ENCODE peak calls at places on chromosomes 3 and 15, in four cellular contexts. Q, A, V and E are unnamed samples.

GRCh38 chr3:161354554-161354953 is 16.8 kb downstream of the SPTSSB start:
- DNase-seq in A (no peak), Q (no peak), V (no peak), E (no peak)

GRCh38 chr3:48430359-48431101 is 644 bp upstream of the PLXNB1 start:
- DNase-seq in A (no peak), V (peak), Q (no peak), E (peak)

GRCh38 chr3:55620361-55621025 is 133.4 kb upstream of the WNT5A start:
- DNase-seq in A (no peak), Q (no peak), V (peak), E (no peak)

GRCh38 chr3:124298951-124299350 is 307.0 kb upstream of the ROPN1 start:
- DNase-seq in V (no peak), A (no peak), Q (no peak), E (no peak)

GRCh38 chr3:14324224-14324944 is 78.0 kb upstream of the SLC6A6 start:
- DNase-seq in A (peak), V (no peak), Q (no peak), E (no peak)

GRCh38 chr15:46861796-46862195 is 855.5 kb upstream of the SEMA6D start:
- DNase-seq in Q (no peak), V (no peak), A (no peak), E (no peak)

GRCh38 chr15:77738038-77738370 is 105.3 kb upstream of the LINGO1 start:
- DNase-seq in A (no peak), Q (no peak), V (no peak), E (no peak)

GRCh38 chr15:87649175-87649574 is 607.4 kb downstream of the NTRK3 start:
- DNase-seq in Q (no peak), A (no peak), V (no peak), E (no peak)

GRCh38 chr3:53140575-53141467 is 10.6 kb upstream of the RFT1 start:
- DNase-seq in A (no peak), Q (no peak), V (peak), E (no peak)

GRCh38 chr15:99969261-99969960 is 236.2 kb upstream of the LYSMD4 start:
- DNase-seq in Q (no peak), V (no peak), A (no peak), E (no peak)

GRCh38 chr3:46406786-46407611 is at the start of the genes CCR5AS and CCRL2:
- DNase-seq in V (peak), A (peak), Q (peak), E (no peak)

GRCh38 chr15:91237493-91237892 is 137.4 kb downstream of the SV2B start:
- DNase-seq in Q (no peak), V (no peak), A (no peak), E (no peak)

GRCh38 chr15:42577514-42578031 is 2.2 kb downstream of the STARD9 start:
- DNase-seq in V (peak), Q (no peak), A (peak), E (no peak)

GRCh38 chr3:14769531-14770325 is 49.0 kb upstream of the FGD5 start:
- DNase-seq in V (no peak), Q (no peak), A (no peak), E (no peak)

GRCh38 chr3:143307613-143308183 is 188.1 kb downstream of the CHST2 start:
- DNase-seq in A (no peak), Q (no peak), V (peak), E (peak)

GRCh38 chr15:51621917-51622268 is 678 bp downstream of the DMXL2 start:
- DNase-seq in V (peak), Q (peak), A (peak), E (peak)

GRCh38 chr3:29141197-29141911 is 139.5 kb upstream of the RBMS3 start:
- DNase-seq in Q (no peak), A (no peak), V (peak), E (no peak)

GRCh38 chr3:141294848-141295247 is 63.2 kb downstream of the PXYLP1 start:
- DNase-seq in A (no peak), Q (no peak), V (peak), E (no peak)

GRCh38 chr15:57118013-57118799 is 199.8 kb downstream of the TCF12 start:
- DNase-seq in Q (no peak), V (peak), A (no peak), E (no peak)

GRCh38 chr15:52180196-52180835 is 10.9 kb downstream of the GNB5 start:
- DNase-seq in V (no peak), A (no peak), Q (no peak), E (peak)

GRCh38 chr3:136311971-136312370 is 61.8 kb downstream of the PCCB start:
- DNase-seq in V (peak), Q (no peak), A (no peak), E (no peak)

GRCh38 chr3:108008931-108009635 is 81.7 kb downstream of the CD47 start:
- DNase-seq in V (no peak), Q (no peak), A (no peak), E (no peak)

GRCh38 chr3:150101016-150101415 is 130.3 kb upstream of the PFN2 start:
- DNase-seq in V (no peak), A (no peak), Q (no peak), E (no peak)

GRCh38 chr3:9062570-9062969 is 99.3 kb upstream of the RAD18 start:
- DNase-seq in A (no peak), V (no peak), Q (no peak), E (no peak)

GRCh38 chr3:188272481-188273372 is 118.8 kb downstream of the LPP start:
- DNase-seq in V (peak), A (no peak), Q (no peak), E (no peak)

GRCh38 chr3:108477511-108478147 is 32.8 kb downstream of the MYH15 start:
- DNase-seq in V (peak), Q (peak), A (peak), E (no peak)

GRCh38 chr3:29416514-29416913 is 135.6 kb downstream of the RBMS3 start:
- DNase-seq in A (no peak), Q (no peak), V (no peak), E (no peak)

GRCh38 chr3:50316657-50317242 is 5.8 kb downstream of the HYAL2 start:
- DNase-seq in Q (no peak), V (no peak), A (no peak), E (no peak)

GRCh38 chr3:47394140-47394855 is 13.5 kb downstream of the PTPN23 start:
- DNase-seq in V (no peak), A (no peak), Q (no peak), E (no peak)

DNA sequence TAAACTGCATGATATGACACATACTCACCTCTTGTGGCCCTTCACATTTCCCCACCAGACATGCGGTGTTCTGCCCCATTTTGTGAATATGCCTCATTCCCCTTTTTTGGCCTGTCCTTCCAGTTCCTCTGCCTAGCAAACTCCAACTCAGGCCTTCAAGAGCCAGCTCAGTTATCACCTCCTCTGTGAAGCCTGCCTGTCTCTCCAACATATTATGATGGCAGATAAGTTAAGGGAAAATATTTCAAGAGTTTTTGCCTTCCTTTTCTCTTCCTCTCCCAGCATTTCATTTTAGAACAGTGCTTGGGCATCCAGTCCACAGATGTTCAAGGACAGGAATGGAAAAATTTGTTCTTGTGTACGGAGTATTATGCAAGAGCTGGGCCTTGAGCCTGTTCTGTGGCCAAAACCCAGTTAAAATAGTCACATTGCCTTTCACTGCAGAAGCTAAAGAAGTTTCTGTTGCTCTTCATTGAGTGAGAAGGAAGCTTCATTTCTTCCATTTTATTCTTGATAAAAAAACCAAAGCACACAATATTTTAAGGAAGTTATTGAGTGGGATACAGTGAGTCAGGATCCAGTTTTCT is 192.1 kb downstream of the GHSR start:
- DNase-seq in V (peak), A (peak), Q (no peak), E (peak)
- H3K27ac ChIP-seq in V (no peak), A (peak), Q (no peak), E (peak)

GRCh38 chr15:70327328-70328136 is 229.8 kb upstream of the TLE3 start:
- DNase-seq in V (peak), A (no peak), Q (no peak), E (no peak)
- H3K27ac ChIP-seq in V (no peak), A (no peak), Q (no peak), E (no peak)

GRCh38 chr3:61573441-61573840 is 12.1 kb downstream of the PTPRG start:
- DNase-seq in V (peak), Q (no peak), A (no peak), E (no peak)

GRCh38 chr3:61570813-61571212 is 9.4 kb downstream of the PTPRG start:
- DNase-seq in A (no peak), Q (no peak), V (no peak), E (no peak)

GRCh38 chr3:61569856-61570255 is 8.5 kb downstream of the PTPRG start:
- DNase-seq in V (no peak), Q (no peak), A (no peak), E (no peak)

GRCh38 chr3:61572879-61573278 is 11.5 kb downstream of the PTPRG start:
- DNase-seq in V (no peak), A (no peak), Q (no peak), E (no peak)

GRCh38 chr3:61571516-61572336 is 10.4 kb downstream of the PTPRG start:
- DNase-seq in A (no peak), V (peak), Q (no peak), E (no peak)
- H3K27ac ChIP-seq in A (no peak), V (no peak), Q (no peak), E (no peak)

GRCh38 chr3:140050977-140051957 is 116.3 kb downstream of the CLSTN2 start:
- DNase-seq in A (peak), Q (no peak), V (no peak), E (peak)
- H3K27ac ChIP-seq in A (no peak), Q (no peak), V (no peak), E (no peak)

GRCh38 chr15:80155001-80155377 is 2.2 kb downstream of the FAH start:
- DNase-seq in Q (no peak), A (no peak), V (no peak), E (no peak)

GRCh38 chr15:80152896-80153876 is at the start of gene FAH:
- DNase-seq in V (peak), Q (peak), A (no peak), E (no peak)

GRCh38 chr15:80154336-80154735 is 1.5 kb downstream of the FAH start:
- DNase-seq in A (no peak), V (peak), Q (no peak), E (no peak)

GRCh38 chr15:80152180-80152895 is 461 bp upstream of the FAH start:
- DNase-seq in Q (peak), V (peak), A (peak), E (peak)

GRCh38 chr15:80153900-80154299 is 1.1 kb downstream of the FAH start:
- DNase-seq in V (peak), A (no peak), Q (no peak), E (no peak)
- H3K27ac ChIP-seq in V (no peak), A (no peak), Q (peak), E (no peak)